ENCODE peak calls at places on chromosomes 11 and 22, in seven cellular contexts. R, T, H, Z, U, C and N are unnamed samples.

GRCh38 chr22:23359583-23360123 is 179.3 kb downstream of the BCR start:
- DNase-seq in R (no peak), T (no peak), H (no peak), Z (no peak), U (no peak), C (no peak), N (no peak)

GRCh38 chr22:50599816-50600454 is 658 bp upstream of the MAPK8IP2 start:
- DNase-seq in R (peak; percentile 80), T (peak; percentile 62), H (peak; percentile 95), Z (peak; percentile 43), U (no peak), C (peak; percentile 70), N (no peak)

GRCh38 chr11:31844351-31844750 is 33.2 kb upstream of the PAX6 start:
- DNase-seq in R (no peak), T (no peak), H (no peak), Z (peak; percentile 43), U (no peak), C (no peak), N (no peak)

GRCh38 chr11:93370260-93370659 is 39.7 kb downstream of the DEUP1 start:
- DNase-seq in R (no peak), T (no peak), H (no peak), Z (peak; percentile 26), U (no peak), C (no peak), N (no peak)

GRCh38 chr11:9787260-9787659 is 123.4 kb downstream of the SWAP70 start:
- DNase-seq in R (no peak), T (no peak), H (no peak), Z (peak; percentile 57), U (no peak), C (no peak), N (no peak)

GRCh38 chr11:44750440-44751005 is 23.8 kb downstream of the TSPAN18 start:
- DNase-seq in R (no peak), T (no peak), H (no peak), Z (no peak), U (no peak), C (no peak), N (no peak)

GRCh38 chr11:75513250-75513649 is 12.5 kb downstream of the GDPD5 start:
- DNase-seq in R (no peak), T (no peak), H (no peak), Z (no peak), U (no peak), C (no peak), N (no peak)

GRCh38 chr22:49015993-49016908 is 811.4 kb downstream of the BRD1 start:
- DNase-seq in R (no peak), T (no peak), H (no peak), Z (no peak), U (no peak), C (peak; percentile 2), N (no peak)

GRCh38 chr22:16949561-16949960 is 58.5 kb downstream of the GAB4 start:
- DNase-seq in R (no peak), T (no peak), H (no peak), Z (no peak), U (no peak), C (no peak), N (no peak)

GRCh38 chr11:78192911-78193341 is 4.2 kb downstream of the USP35 start:
- DNase-seq in R (no peak), T (no peak), H (no peak), Z (no peak), U (no peak), C (no peak), N (no peak)

GRCh38 chr11:65796726-65797601 is 10.1 kb downstream of the OVOL1 start:
- DNase-seq in R (no peak), T (no peak), H (no peak), Z (no peak), U (no peak), C (no peak), N (no peak)

GRCh38 chr11:69787457-69787856 is 12.3 kb upstream of the FGF4 start:
- DNase-seq in R (no peak), T (no peak), H (no peak), Z (no peak), U (no peak), C (no peak), N (no peak)

GRCh38 chr11:30245621-30246020 is 14.8 kb downstream of the FSHB start:
- DNase-seq in R (no peak), T (no peak), H (no peak), Z (no peak), U (no peak), C (no peak), N (no peak)

GRCh38 chr22:28077166-28077565 is 158.1 kb upstream of the PITPNB start:
- DNase-seq in R (no peak), T (no peak), H (no peak), Z (no peak), U (no peak), C (no peak), N (no peak)

GRCh38 chr11:28961726-28962125 is 853.5 kb downstream of the METTL15 start:
- DNase-seq in R (no peak), T (no peak), H (no peak), Z (no peak), U (no peak), C (no peak), N (no peak)

GRCh38 chr22:26273011-26273675 is 103.9 kb downstream of the SEZ6L start:
- DNase-seq in R (no peak), T (no peak), H (no peak), Z (no peak), U (no peak), C (no peak), N (no peak)

GRCh38 chr11:2369896-2370295 is 7.2 kb upstream of the CD81 start:
- DNase-seq in R (no peak), T (no peak), H (no peak), Z (no peak), U (no peak), C (no peak), N (no peak)

GRCh38 chr11:128835741-128836410 is 31.2 kb downstream of the KCNJ1 start:
- DNase-seq in R (peak; percentile 53), T (no peak), H (no peak), Z (no peak), U (no peak), C (peak; percentile 16), N (no peak)

GRCh38 chr11:14894657-14895598 is 2.9 kb upstream of the CYP2R1 start:
- DNase-seq in R (no peak), T (no peak), H (no peak), Z (no peak), U (no peak), C (peak; percentile 28), N (no peak)

GRCh38 chr11:16895306-16895705 is 118.9 kb downstream of the PLEKHA7 start:
- DNase-seq in R (no peak), T (no peak), H (no peak), Z (peak; percentile 24), U (no peak), C (no peak), N (no peak)

GRCh38 chr11:64357904-64358535 is 942 bp upstream of the RPS6KA4 start:
- DNase-seq in R (no peak), T (no peak), H (no peak), Z (peak; percentile 76), U (no peak), C (peak; percentile 77), N (no peak)

GRCh38 chr11:109018639-109019038 is 353.8 kb downstream of the DDX10 start:
- DNase-seq in R (no peak), T (no peak), H (no peak), Z (no peak), U (no peak), C (no peak), N (no peak)

GRCh38 chr11:92211576-92212167 is 12.9 kb upstream of the FAT3 start:
- DNase-seq in R (peak; percentile 39), T (no peak), H (peak; percentile 23), Z (peak; percentile 1), U (peak; percentile 2), C (no peak), N (no peak)

GRCh38 chr11:116792869-116793475 is 1.3 kb upstream of the APOA5 start:
- DNase-seq in R (no peak), T (no peak), H (no peak), Z (peak; percentile 88), U (no peak), C (no peak), N (no peak)

GRCh38 chr11:123560001-123560400 is 94.4 kb downstream of the SCN3B start:
- DNase-seq in R (no peak), T (no peak), H (peak; percentile 42), Z (peak; percentile 76), U (no peak), C (no peak), N (no peak)

GRCh38 chr11:77069336-77069968 is 2.7 kb downstream of the CAPN5 start:
- DNase-seq in R (no peak), T (no peak), H (no peak), Z (no peak), U (no peak), C (no peak), N (no peak)

GRCh38 chr22:45159652-45160462 is 3.9 kb upstream of the NUP50 start:
- DNase-seq in R (peak; percentile 14), T (no peak), H (no peak), Z (peak; percentile 22), U (no peak), C (no peak), N (no peak)